ENCODE peak calls at places on chromosomes 3 and 15, in four cellular contexts. S is fibroblast of pulmonary artery, T is fibroblast of lung, A is fibroblast of the aortic adventitia. Q is an unnamed sample.

GRCh38 chr3:46844397-46844796 is 18.8 kb downstream of the MYL3 start:
- DNase-seq in S (no peak), T (no peak), A (no peak), Q (no peak)

GRCh38 chr3:60953406-60953805 is 297.8 kb downstream of the FHIT start:
- DNase-seq in S (peak), T (peak), A (peak), Q (no peak)

GRCh38 chr3:195001961-195002861 is 268.7 kb downstream of the XXYLT1 start:
- DNase-seq in S (peak), T (peak), A (peak), Q (peak)

GRCh38 chr15:51737538-51738305 is at the start of gene LYSMD2:
- DNase-seq in S (peak), T (peak), A (no peak), Q (peak)

GRCh38 chr3:114389156-114389555 is 95.3 kb downstream of the TIGIT start:
- DNase-seq in S (no peak), T (no peak), A (no peak), Q (no peak)

GRCh38 chr15:33908396-33908795 is 59.9 kb upstream of the CHRM5 start:
- DNase-seq in S (peak), T (peak), A (peak), Q (no peak)

GRCh38 chr3:11431319-11431718 is 159.1 kb downstream of the ATG7 start:
- DNase-seq in S (no peak), T (no peak), A (no peak), Q (no peak)

GRCh38 chr15:80977627-80978036 is 12.0 kb downstream of the MESD start:
- DNase-seq in S (peak), T (peak), A (peak), Q (peak)

GRCh38 chr3:112304611-112305010 is 10.6 kb upstream of the SLC9C1 start:
- DNase-seq in S (peak), T (no peak), A (peak), Q (no peak)

GRCh38 chr3:4680881-4681300 is 187.7 kb downstream of the ITPR1 start:
- DNase-seq in S (peak), T (no peak), A (no peak), Q (no peak)

GRCh38 chr3:42010530-42010929 is 48.6 kb upstream of the ULK4 start:
- DNase-seq in S (no peak), T (no peak), A (no peak), Q (no peak)

GRCh38 chr3:150278843-150279341 is 129.2 kb upstream of the TSC22D2 start:
- DNase-seq in S (no peak), T (no peak), A (no peak), Q (no peak)

GRCh38 chr3:170701696-170702678 is 116.1 kb upstream of the SLC7A14 start:
- DNase-seq in S (no peak), T (no peak), A (no peak), Q (no peak)

GRCh38 chr3:71109977-71110285 is 473.6 kb downstream of the FOXP1 start:
- DNase-seq in S (no peak), T (no peak), A (no peak), Q (no peak)

GRCh38 chr3:184183679-184184078 is 2.3 kb upstream of the ABCF3 start:
- DNase-seq in S (no peak), T (no peak), A (no peak), Q (no peak)

GRCh38 chr3:64484289-64484992 is 203.4 kb downstream of the ADAMTS9 start:
- DNase-seq in S (peak), T (peak), A (peak), Q (peak)

GRCh38 chr3:195059006-195059350 is 212.0 kb downstream of the XXYLT1 start:
- DNase-seq in S (no peak), T (no peak), A (no peak), Q (no peak)

GRCh38 chr3:65118912-65119499 is 431.2 kb upstream of the ADAMTS9 start:
- DNase-seq in S (no peak), T (no peak), A (no peak), Q (no peak)

GRCh38 chr3:197499427-197499826 is 56.3 kb downstream of the BDH1 start:
- DNase-seq in S (peak), T (peak), A (no peak), Q (peak)

GRCh38 chr15:70254186-70254974 is 156.7 kb upstream of the TLE3 start:
- DNase-seq in S (no peak), T (no peak), A (no peak), Q (no peak)

GRCh38 chr3:135895734-135896121 is 69.8 kb upstream of the PPP2R3A start:
- DNase-seq in S (no peak), T (peak), A (peak), Q (no peak)

GRCh38 chr3:19348929-19349564 is 200.7 kb downstream of the KCNH8 start:
- DNase-seq in S (peak), T (peak), A (peak), Q (peak)

GRCh38 chr3:13189639-13190375 is 116.6 kb upstream of the IQSEC1 start:
- DNase-seq in S (peak), T (no peak), A (peak), Q (peak)

GRCh38 chr15:94968133-94968532 is 736.8 kb downstream of the MCTP2 start:
- DNase-seq in S (peak), T (no peak), A (no peak), Q (no peak)

GRCh38 chr3:52084954-52085730 is 28.8 kb upstream of the DUSP7 start:
- DNase-seq in S (no peak), T (no peak), A (no peak), Q (no peak)
- TF ChIP-seq CTCF in S (no peak), T (no peak), A (no peak), Q (no peak)

GRCh38 chr3:160374925-160375324 is 24.1 kb downstream of the IFT80 start:
- DNase-seq in S (no peak), T (no peak), A (peak), Q (no peak)

GRCh38 chr3:160378331-160379109 is 20.5 kb downstream of the IFT80 start:
- DNase-seq in S (peak), T (no peak), A (peak), Q (no peak)

GRCh38 chr3:160376681-160377080 is 22.3 kb downstream of the IFT80 start:
- DNase-seq in S (no peak), T (no peak), A (peak), Q (no peak)

GRCh38 chr3:160381470-160381869 is 17.6 kb downstream of the IFT80 start:
- DNase-seq in S (peak), T (no peak), A (peak), Q (no peak)

GRCh38 chr3:160379628-160380214 is 19.3 kb downstream of the IFT80 start:
- DNase-seq in S (no peak), T (no peak), A (no peak), Q (no peak)
- H3K4me3 ChIP-seq in S (no peak), T (no peak), A (no peak), Q (no peak)

GRCh38 chr3:50978991-50979667 is 304.4 kb downstream of the DOCK3 start:
- DNase-seq in S (no peak), T (no peak), A (no peak), Q (no peak)
- TF ChIP-seq CTCF in S (no peak), T (no peak), A (no peak), Q (no peak)

DNA sequence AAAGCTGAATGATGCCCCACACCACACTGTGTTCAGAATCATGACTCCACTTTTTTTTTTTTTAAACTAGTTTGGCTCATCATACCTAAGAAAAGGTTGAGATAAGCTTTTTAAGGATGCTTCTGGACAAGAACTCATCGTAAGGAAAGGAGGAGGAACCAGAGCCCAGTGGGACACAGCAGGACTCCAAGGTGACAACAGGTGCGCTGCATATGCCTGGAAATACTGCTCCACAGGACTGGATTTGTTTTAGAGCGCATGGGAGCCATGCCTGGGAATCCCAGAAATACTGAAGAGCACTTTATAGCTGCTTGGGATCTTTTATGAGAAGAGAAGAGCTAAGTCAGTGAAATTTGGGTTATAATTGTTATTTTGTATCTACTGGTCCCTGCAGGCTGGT is 93.4 kb downstream of the NEDD4 start:
- DNase-seq in S (no peak), T (no peak), A (no peak), Q (no peak)
- H3K4me3 ChIP-seq in S (no peak), T (no peak), A (no peak), Q (no peak)

DNA sequence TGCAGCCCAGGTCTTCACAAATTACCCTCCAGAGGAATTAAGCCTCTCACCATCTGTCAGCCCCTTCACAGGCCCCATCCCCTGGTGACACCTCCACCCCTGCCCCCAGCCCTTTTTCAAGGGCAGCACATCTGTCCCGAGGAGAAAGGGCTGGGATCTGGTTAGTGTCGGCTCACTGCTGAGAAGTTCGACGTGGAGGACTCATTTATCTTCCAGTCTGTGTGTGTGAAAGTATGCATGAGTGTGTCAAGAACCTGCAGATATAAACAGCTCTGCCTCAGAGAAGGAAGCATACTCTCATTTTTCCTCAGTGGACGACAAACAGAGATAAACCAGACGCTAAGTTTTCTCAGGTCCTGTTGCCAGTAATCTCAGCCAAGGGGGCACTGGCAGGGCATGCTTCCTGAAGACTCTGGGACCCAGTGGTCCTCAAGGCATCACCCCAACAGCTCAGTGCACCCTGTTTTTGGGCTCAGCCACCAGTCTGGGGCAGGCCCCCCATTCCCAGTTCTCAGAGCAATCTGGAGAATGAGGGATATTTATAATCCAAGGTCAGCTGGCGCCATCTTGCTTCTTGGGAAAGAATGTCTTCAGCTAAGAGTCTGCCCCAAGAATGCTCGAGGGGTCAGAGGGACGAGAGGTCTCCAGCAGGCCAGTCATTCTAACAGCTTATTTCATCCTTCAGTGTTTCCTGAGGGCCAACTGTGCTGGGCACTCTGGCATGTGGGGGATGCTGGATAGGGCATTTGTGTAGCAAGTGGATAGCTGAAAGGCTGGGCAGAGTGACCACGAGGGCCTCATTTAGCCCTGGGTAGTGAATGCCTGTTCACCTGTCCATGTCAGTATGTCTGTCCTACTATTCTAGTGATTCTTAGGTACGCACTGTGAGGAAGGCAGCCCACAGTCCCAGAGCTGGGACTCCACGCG is 73.6 kb downstream of the ADCY5 start:
- DNase-seq in S (no peak), T (no peak), A (no peak), Q (no peak)
- TF ChIP-seq CTCF in S (no peak), T (no peak), A (no peak), Q (no peak)

Q was measured in GM12865.